ENCODE peak calls at places on chromosomes 6 and 20, in five cellular contexts. One of them, this sample, is unnamed.

GRCh38 chr6:125123468-125124249 is 29.9 kb upstream of the TPD52L1 start:
- DNase-seq in trophoblast cell: no peak
- DNase-seq in neuronal stem cell: no peak
- DNase-seq in H1: no peak
- DNase-seq in H9: no peak
- DNase-seq in this sample: no peak

GRCh38 chr6:6220718-6221117 is 99.7 kb downstream of the F13A1 start:
- DNase-seq in trophoblast cell: no peak
- DNase-seq in H1: no peak
- DNase-seq in neuronal stem cell: no peak
- DNase-seq in H9: no peak
- DNase-seq in this sample: no peak

GRCh38 chr6:132061381-132061780 is 110.2 kb upstream of the CCN2 start:
- DNase-seq in neuronal stem cell: no peak
- DNase-seq in trophoblast cell: no peak
- DNase-seq in H1: no peak
- DNase-seq in H9: no peak
- DNase-seq in this sample: no peak

GRCh38 chr6:28980797-28981390 is 24.2 kb downstream of the ZNF311 start:
- DNase-seq in trophoblast cell: peak
- DNase-seq in neuronal stem cell: peak
- DNase-seq in H9: peak
- DNase-seq in H1: no peak
- DNase-seq in this sample: peak

GRCh38 chr20:37343212-37343993 is 2.5 kb upstream of the SRC start:
- DNase-seq in neuronal stem cell: no peak
- DNase-seq in H9: no peak
- DNase-seq in trophoblast cell: no peak
- DNase-seq in H1: no peak
- DNase-seq in this sample: no peak

GRCh38 chr6:24919404-24919892 is 16.3 kb downstream of the RIPOR2 start:
- DNase-seq in trophoblast cell: no peak
- DNase-seq in H9: no peak
- DNase-seq in H1: no peak
- DNase-seq in neuronal stem cell: no peak
- DNase-seq in this sample: no peak

GRCh38 chr20:37295001-37295400 is 5.5 kb downstream of the MANBAL start:
- DNase-seq in neuronal stem cell: no peak
- DNase-seq in trophoblast cell: peak
- DNase-seq in H9: no peak
- DNase-seq in H1: no peak
- DNase-seq in this sample: peak

GRCh38 chr20:59696476-59696875 is 92.1 kb downstream of the PHACTR3 start:
- DNase-seq in H1: no peak
- DNase-seq in trophoblast cell: no peak
- DNase-seq in H9: no peak
- DNase-seq in neuronal stem cell: no peak
- DNase-seq in this sample: no peak

GRCh38 chr6:125188037-125188436 is 34.5 kb downstream of the TPD52L1 start:
- DNase-seq in H9: no peak
- DNase-seq in neuronal stem cell: no peak
- DNase-seq in H1: no peak
- DNase-seq in trophoblast cell: no peak
- DNase-seq in this sample: peak

GRCh38 chr6:167093922-167094432 is 28.9 kb upstream of the CCR6 start:
- DNase-seq in H9: no peak
- DNase-seq in H1: no peak
- DNase-seq in trophoblast cell: peak
- DNase-seq in neuronal stem cell: no peak
- DNase-seq in this sample: no peak

GRCh38 chr6:40973304-40973703 is 65.7 kb downstream of the UNC5CL start:
- DNase-seq in H9: no peak
- DNase-seq in trophoblast cell: no peak
- DNase-seq in H1: no peak
- DNase-seq in neuronal stem cell: no peak
- DNase-seq in this sample: no peak

GRCh38 chr6:40672118-40672517 is 85.0 kb upstream of the LRFN2 start:
- DNase-seq in H1: no peak
- DNase-seq in trophoblast cell: no peak
- DNase-seq in neuronal stem cell: no peak
- DNase-seq in H9: no peak
- DNase-seq in this sample: no peak

GRCh38 chr6:57221191-57221935 is 744 bp downstream of the RAB23 start:
- DNase-seq in neuronal stem cell: peak
- DNase-seq in H9: peak
- DNase-seq in H1: peak
- DNase-seq in trophoblast cell: peak
- DNase-seq in this sample: peak

GRCh38 chr6:28683945-28684538 is 158.4 kb downstream of the GPX5 start:
- DNase-seq in H1: no peak
- DNase-seq in neuronal stem cell: peak
- DNase-seq in trophoblast cell: no peak
- DNase-seq in H9: peak
- DNase-seq in this sample: peak

GRCh38 chr6:23510778-23511510 is 615.1 kb upstream of the NRSN1 start:
- DNase-seq in neuronal stem cell: no peak
- DNase-seq in H9: no peak
- DNase-seq in H1: no peak
- DNase-seq in trophoblast cell: peak
- DNase-seq in this sample: no peak

GRCh38 chr6:146913842-146914562 is 290.2 kb upstream of the STXBP5 start:
- DNase-seq in neuronal stem cell: peak
- DNase-seq in H9: peak
- DNase-seq in trophoblast cell: peak
- DNase-seq in H1: peak
- DNase-seq in this sample: peak

GRCh38 chr6:168313371-168314028 is 6.1 kb downstream of the DACT2 start:
- DNase-seq in neuronal stem cell: no peak
- DNase-seq in trophoblast cell: no peak
- DNase-seq in H1: no peak
- DNase-seq in H9: no peak
- DNase-seq in this sample: no peak

GRCh38 chr6:168315626-168316025 is 4.0 kb downstream of the DACT2 start:
- DNase-seq in trophoblast cell: no peak
- DNase-seq in H1: no peak
- DNase-seq in neuronal stem cell: no peak
- DNase-seq in H9: no peak
- DNase-seq in this sample: no peak

GRCh38 chr6:168314948-168315347 is 4.6 kb downstream of the DACT2 start:
- DNase-seq in neuronal stem cell: no peak
- DNase-seq in H1: no peak
- DNase-seq in H9: no peak
- DNase-seq in trophoblast cell: peak
- DNase-seq in this sample: no peak

GRCh38 chr6:168311410-168312124 is 8.0 kb downstream of the DACT2 start:
- DNase-seq in neuronal stem cell: no peak
- DNase-seq in H9: no peak
- DNase-seq in H1: no peak
- DNase-seq in trophoblast cell: no peak
- DNase-seq in this sample: no peak

DNA sequence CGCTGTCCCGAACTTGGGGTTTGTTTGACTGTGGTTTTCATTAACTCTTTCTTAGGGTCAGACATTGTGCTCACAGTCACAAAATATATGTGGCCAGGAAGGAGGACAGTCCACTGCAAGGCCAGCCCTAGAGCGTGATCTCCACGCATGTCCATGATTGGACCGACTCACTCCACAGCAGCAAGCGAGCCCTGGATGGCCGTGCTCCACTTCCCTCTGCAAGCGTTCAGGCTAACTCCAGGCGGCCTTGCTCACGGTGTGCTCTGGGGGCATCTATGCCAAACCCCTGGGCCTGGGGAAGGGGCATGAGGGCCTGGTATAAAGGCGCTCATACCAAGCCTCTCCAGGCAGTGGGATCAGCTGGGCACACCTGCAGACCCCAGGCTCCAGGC is 5.6 kb downstream of the DACT2 start:
- DNase-seq in neuronal stem cell: no peak
- DNase-seq in trophoblast cell: no peak
- DNase-seq in H1: no peak
- DNase-seq in H9: no peak
- DNase-seq in this sample: no peak
- H2BK12ac ChIP-seq in neuronal stem cell: no peak
- H2BK12ac ChIP-seq in trophoblast cell: peak
- H2BK12ac ChIP-seq in H1: peak
- H2BK12ac ChIP-seq in H9: no peak
- H2BK12ac ChIP-seq in this sample: no peak

DNA sequence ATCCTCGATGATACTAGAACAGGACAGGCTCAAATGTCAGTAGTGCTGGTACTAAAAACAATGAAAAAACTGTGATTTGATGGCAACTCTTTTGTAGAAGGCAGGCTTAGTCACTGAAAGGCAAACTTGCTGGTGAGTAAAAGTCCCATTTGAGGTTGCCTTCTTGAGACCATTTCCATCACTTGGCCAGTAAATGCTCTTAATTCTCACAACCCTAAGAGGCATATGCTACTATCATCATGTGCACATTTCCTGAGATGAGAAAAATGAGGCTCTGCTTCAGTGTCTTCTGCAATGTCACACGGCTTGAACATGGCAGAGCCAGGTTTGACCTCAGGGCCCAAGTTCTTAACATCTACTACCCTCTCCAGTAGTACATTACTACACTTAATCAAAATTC is 9.9 kb downstream of the AKIRIN2 start:
- DNase-seq in neuronal stem cell: no peak
- DNase-seq in H1: no peak
- DNase-seq in H9: no peak
- DNase-seq in trophoblast cell: no peak
- DNase-seq in this sample: no peak
- H2BK5ac ChIP-seq in neuronal stem cell: no peak
- H2BK5ac ChIP-seq in H1: no peak
- H2BK5ac ChIP-seq in H9: no peak
- H2BK5ac ChIP-seq in trophoblast cell: no peak
- H2BK5ac ChIP-seq in this sample: no peak

GRCh38 chr6:15960740-15961629 is 167.9 kb upstream of the MYLIP start:
- DNase-seq in neuronal stem cell: no peak
- DNase-seq in H1: peak
- DNase-seq in trophoblast cell: no peak
- DNase-seq in H9: peak
- DNase-seq in this sample: no peak
- H2AFZ ChIP-seq in neuronal stem cell: no peak
- H2AFZ ChIP-seq in H1: peak
- H2AFZ ChIP-seq in trophoblast cell: no peak
- H2AFZ ChIP-seq in H9: peak
- H2AFZ ChIP-seq in this sample: no peak

DNA sequence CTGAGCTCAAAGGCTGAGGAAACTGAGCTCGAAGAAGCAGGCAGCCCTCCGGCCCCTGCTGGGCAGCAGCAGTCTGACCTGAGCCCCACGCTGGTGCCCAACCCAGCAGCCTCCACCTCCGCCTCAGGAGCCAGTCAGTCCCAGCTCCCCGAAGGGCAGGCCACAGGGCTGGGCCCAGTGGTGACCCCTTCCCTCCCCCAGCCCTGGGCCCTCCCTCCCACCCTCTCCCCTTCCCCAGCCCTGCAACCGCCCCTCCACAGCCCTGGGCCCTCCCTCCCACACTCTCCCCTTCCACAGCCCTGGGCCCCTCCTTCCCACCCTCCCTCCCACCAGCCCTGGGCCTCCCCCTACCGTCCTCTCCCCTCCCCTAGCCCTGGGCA is 115.1 kb downstream of the TAF4 start:
- DNase-seq in trophoblast cell: no peak
- DNase-seq in H1: no peak
- DNase-seq in neuronal stem cell: no peak
- DNase-seq in H9: no peak
- DNase-seq in this sample: no peak
- H2BK12ac ChIP-seq in trophoblast cell: no peak
- H2BK12ac ChIP-seq in H1: peak
- H2BK12ac ChIP-seq in neuronal stem cell: no peak
- H2BK12ac ChIP-seq in H9: no peak
- H2BK12ac ChIP-seq in this sample: no peak

DNA sequence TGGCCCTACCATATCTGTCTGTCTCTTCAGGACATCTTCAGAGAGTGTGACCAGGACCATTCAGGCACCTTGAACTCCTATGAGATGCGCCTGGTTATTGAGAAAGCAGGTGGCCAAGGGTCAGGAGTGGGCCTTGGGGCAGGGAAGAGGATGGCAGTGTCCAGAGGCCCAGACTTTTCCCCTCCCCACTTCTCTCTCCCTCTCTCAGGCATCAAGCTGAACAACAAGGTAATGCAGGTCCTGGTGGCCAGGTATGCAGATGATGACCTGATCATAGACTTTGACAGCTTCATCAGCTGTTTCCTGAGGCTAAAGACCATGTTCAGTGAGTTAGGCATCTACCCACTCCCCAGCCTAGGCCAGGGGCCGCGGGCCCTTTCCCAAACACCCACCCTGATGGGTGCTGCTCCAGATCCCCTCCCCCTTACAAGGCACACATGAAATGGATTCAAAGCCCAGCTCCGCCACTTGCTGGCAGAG is 24.3 kb downstream of the CAPN11 start:
- DNase-seq in H9: no peak
- DNase-seq in neuronal stem cell: no peak
- DNase-seq in trophoblast cell: peak
- DNase-seq in H1: no peak
- DNase-seq in this sample: no peak
- H2BK5ac ChIP-seq in H9: no peak
- H2BK5ac ChIP-seq in neuronal stem cell: peak
- H2BK5ac ChIP-seq in trophoblast cell: no peak
- H2BK5ac ChIP-seq in H1: no peak
- H2BK5ac ChIP-seq in this sample: no peak

DNA sequence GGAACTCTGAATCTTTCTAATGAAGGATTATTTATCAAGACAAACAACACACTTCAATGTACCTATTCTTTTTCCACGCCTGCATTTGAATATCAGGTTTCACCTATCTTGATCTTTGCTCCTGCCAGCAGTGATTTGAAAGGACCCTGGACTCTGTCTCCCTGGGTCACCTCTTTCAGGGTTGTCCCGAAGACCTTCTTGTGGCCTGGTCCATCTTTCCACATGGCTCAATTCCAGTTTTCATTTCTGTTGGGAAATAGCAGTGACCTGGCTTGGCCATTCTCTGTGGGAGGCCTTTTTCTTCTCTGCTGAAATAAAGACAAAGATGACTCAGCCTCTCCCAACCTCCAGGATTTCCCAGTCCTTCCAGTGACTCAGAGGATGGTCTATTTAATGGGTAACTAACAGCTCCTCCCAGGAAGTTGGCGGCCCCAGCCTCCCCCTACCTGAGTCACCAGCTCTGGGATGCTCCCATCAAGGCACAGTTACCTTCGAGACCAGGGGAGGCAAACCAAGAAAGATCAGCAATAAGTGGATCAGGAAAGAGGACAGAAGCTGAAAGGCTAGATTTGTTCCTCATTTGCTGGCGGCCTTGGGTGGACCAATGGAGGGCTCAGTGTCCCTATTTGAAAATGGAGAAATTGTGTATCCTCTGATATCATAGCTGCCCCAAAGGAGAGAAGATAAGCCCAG is 120.2 kb upstream of the RNF24 start:
- DNase-seq in H1: peak
- DNase-seq in neuronal stem cell: no peak
- DNase-seq in H9: peak
- DNase-seq in trophoblast cell: peak
- DNase-seq in this sample: peak
- H2AFZ ChIP-seq in H1: peak
- H2AFZ ChIP-seq in neuronal stem cell: peak
- H2AFZ ChIP-seq in H9: no peak
- H2AFZ ChIP-seq in trophoblast cell: no peak
- H2AFZ ChIP-seq in this sample: no peak

This sample was measured in mesenchymal stem cell.